ENCODE peak calls at places on chromosomes 2 and 18, in seven cellular contexts. E, F, V, K, W, L and Z are unnamed samples. For H3K27me3 and H3K4me1, the result is how much of the 10 kb centered on the place peaks cover.

GRCh38 chr18:59374112-59374511 is 15.0 kb upstream of the LMAN1 start:
- DNase-seq in E (no peak), F (no peak), V (no peak), K (no peak), W (no peak), L (no peak), Z (no peak)

GRCh38 chr2:121242976-121243375 is 42.0 kb downstream of the TFCP2L1 start:
- DNase-seq in E (no peak), F (no peak), V (no peak), K (no peak), W (no peak), L (peak), Z (no peak)

GRCh38 chr2:223036756-223037432 is 15.1 kb upstream of the KCNE4 start:
- DNase-seq in E (no peak), F (no peak), V (no peak), K (no peak), W (no peak), L (no peak), Z (no peak)

GRCh38 chr2:234957533-234958135 is 5.8 kb downstream of the SH3BP4 start:
- DNase-seq in E (no peak), F (no peak), V (no peak), K (no peak), W (no peak), L (peak), Z (no peak)

GRCh38 chr2:64797881-64798590 is 144.3 kb upstream of the SERTAD2 start:
- DNase-seq in E (no peak), F (no peak), V (no peak), K (no peak), W (no peak), L (no peak), Z (no peak)

GRCh38 chr2:236642584-236643291 is 73.1 kb downstream of the ACKR3 start:
- DNase-seq in E (peak), F (peak), V (no peak), K (no peak), W (peak), L (peak), Z (no peak)

GRCh38 chr2:217510790-217511291 is 492.0 kb downstream of the TNS1 start:
- DNase-seq in E (peak), F (no peak), V (no peak), K (peak), W (peak), L (no peak), Z (peak)

GRCh38 chr2:232529806-232530547 is 4.0 kb downstream of the CHRND start:
- DNase-seq in E (peak), F (peak), V (no peak), K (no peak), W (no peak), L (peak), Z (no peak)

GRCh38 chr2:62034715-62035114 is 129.2 kb downstream of the COMMD1 start:
- DNase-seq in E (no peak), F (no peak), V (no peak), K (no peak), W (no peak), L (no peak), Z (no peak)

GRCh38 chr2:156191547-156191946 is 141.0 kb downstream of the NR4A2 start:
- DNase-seq in E (no peak), F (no peak), V (no peak), K (no peak), W (no peak), L (no peak), Z (no peak)

GRCh38 chr2:58336416-58336815 is 95.3 kb upstream of the FANCL start:
- DNase-seq in E (no peak), F (no peak), V (no peak), K (no peak), W (no peak), L (no peak), Z (no peak)

GRCh38 chr2:6782523-6783061 is 83.1 kb downstream of the CMPK2 start:
- DNase-seq in E (no peak), F (no peak), V (no peak), K (no peak), W (no peak), L (peak), Z (no peak)

GRCh38 chr2:213161759-213162514 is 10.5 kb upstream of the IKZF2 start:
- DNase-seq in E (no peak), F (no peak), V (no peak), K (no peak), W (no peak), L (no peak), Z (no peak)

GRCh38 chr18:33802955-33803354 is 224.9 kb downstream of the ASXL3 start:
- DNase-seq in E (no peak), F (no peak), V (no peak), K (no peak), W (no peak), L (no peak), Z (no peak)

GRCh38 chr2:191347881-191348280 is 102.7 kb downstream of the MYO1B start:
- DNase-seq in E (no peak), F (no peak), V (no peak), K (no peak), W (no peak), L (no peak), Z (no peak)

GRCh38 chr2:111118455-111119003 is 2.2 kb upstream of the BCL2L11 start:
- DNase-seq in E (peak), F (peak), V (no peak), K (no peak), W (peak), L (peak), Z (no peak)

GRCh38 chr18:61893304-61893970 is 630 bp upstream of the RNF152 start:
- DNase-seq in E (peak), F (peak), V (no peak), K (peak), W (peak), L (peak), Z (no peak)

DNA sequence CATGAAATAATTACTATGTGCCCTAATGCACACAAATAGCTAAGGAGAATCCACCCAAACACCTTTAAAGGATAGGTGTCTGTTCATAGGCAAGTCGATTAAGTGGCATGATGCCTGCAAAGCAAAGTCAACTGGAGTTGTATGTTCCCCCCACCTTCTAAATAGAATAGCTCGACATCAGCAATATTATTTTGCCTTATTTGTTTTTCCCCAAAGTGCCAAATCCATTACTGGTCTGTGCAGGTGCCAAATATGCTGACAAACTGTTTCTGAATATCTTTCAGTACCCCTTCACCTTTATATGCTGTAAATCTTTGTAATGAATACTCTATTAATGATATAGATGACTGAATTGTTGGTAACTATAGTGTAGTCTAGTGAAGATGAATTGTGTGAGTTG is 8.9 kb downstream of the TBR1 start:
- DNase-seq in E (no peak), F (no peak), V (no peak), K (no peak), W (no peak), L (no peak), Z (no peak)
- H3K27me3 ChIP-seq in E (under half), F (under half), V (half or more), K (half or more), W (half or more), L (half or more), Z (under half)

GRCh38 chr2:123262856-123263255 is 762.2 kb upstream of the CNTNAP5 start:
- DNase-seq in E (no peak), F (no peak), V (no peak), K (no peak), W (no peak), L (no peak), Z (no peak)

DNA sequence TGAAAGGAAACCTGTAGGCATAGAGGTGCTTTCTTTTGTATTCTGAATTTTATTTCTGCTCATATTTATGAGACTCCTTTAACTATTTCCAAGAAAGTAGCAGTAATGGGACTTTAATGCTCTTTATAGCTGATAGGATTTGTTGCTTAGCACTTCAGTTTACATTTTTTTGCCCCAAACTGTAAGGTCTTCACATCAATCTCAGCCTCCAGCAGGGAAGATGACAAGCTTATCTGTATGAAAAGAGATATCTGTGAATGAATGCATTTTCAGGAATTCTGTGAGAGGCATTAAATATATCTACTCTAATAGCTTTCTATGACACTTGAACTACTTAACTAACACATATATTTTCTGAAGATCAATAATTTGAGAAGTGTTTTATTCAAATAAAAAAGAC is 766.2 kb upstream of the CNTNAP5 start:
- DNase-seq in E (no peak), F (no peak), V (no peak), K (no peak), W (no peak), L (no peak), Z (no peak)
- H3K4me3 ChIP-seq in E (no peak), F (no peak), V (no peak), K (no peak), W (no peak), L (no peak), Z (no peak)

DNA sequence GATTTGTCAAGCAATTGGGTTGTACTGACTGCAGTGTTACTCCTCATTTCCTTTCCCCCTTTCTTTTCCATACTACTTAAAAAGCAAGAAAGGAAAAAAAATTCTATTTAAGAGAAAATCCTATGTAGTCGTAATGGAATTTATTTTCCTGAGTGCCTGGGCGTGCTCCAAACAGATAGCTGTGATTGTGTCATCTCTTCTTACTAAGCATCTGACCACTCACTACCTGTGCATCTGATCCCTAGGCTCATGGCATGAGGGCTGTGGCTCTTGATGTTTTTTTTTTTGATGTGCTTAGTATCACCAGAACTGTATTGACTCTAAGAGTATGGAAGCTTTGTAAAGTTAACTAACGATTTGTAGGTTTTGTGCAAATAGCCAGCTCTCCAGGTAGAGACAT is 19.0 kb downstream of the CRIM1 start:
- DNase-seq in E (no peak), F (no peak), V (no peak), K (no peak), W (no peak), L (no peak), Z (no peak)
- H3K4me1 ChIP-seq in E (under half), F (half or more), V (under half), K (under half), W (under half), L (half or more), Z (half or more)

GRCh38 chr2:20670315-20671035 is 3.5 kb downstream of the GDF7 start:
- DNase-seq in E (peak), F (no peak), V (no peak), K (no peak), W (no peak), L (no peak), Z (no peak)
- H3K27me3 ChIP-seq in E (under half), F (under half), V (half or more), K (under half), W (under half), L (half or more), Z (under half)

GRCh38 chr2:177970670-177971454 is 101.7 kb downstream of the PDE11A start:
- DNase-seq in E (no peak), F (no peak), V (no peak), K (no peak), W (no peak), L (no peak), Z (no peak)

GRCh38 chr2:177972123-177972522 is 100.5 kb downstream of the PDE11A start:
- DNase-seq in E (no peak), F (no peak), V (no peak), K (no peak), W (no peak), L (no peak), Z (no peak)

DNA sequence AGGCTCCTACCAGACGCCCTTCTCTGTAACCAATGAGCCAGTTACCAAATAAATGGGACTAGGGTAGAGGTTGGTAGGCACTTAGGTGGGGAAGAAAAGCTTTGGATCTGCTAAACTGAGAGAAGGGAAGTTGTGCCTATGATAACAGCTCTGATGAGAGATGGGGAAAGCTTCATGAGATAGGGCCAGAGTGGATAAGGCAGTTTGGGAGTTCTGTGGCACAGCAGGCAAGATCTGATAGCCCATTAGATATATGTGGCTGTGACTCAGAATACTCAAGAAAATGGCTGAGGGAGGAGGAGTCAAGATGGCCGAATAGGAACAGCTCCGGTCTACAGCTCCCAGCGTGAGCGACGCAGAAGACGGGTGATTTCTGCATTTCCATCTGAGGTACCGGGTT is 99.8 kb downstream of the PDE11A start:
- DNase-seq in E (no peak), F (no peak), V (no peak), K (no peak), W (no peak), L (no peak), Z (peak)
- H3K4me3 ChIP-seq in E (no peak), F (no peak), V (no peak), K (no peak), W (no peak), L (no peak), Z (peak)

GRCh38 chr2:108587621-108588020 is 53.4 kb downstream of the LIMS1 start:
- DNase-seq in E (peak), F (peak), V (no peak), K (no peak), W (peak), L (no peak), Z (no peak)

GRCh38 chr2:108586631-108587030 is 52.4 kb downstream of the LIMS1 start:
- DNase-seq in E (no peak), F (no peak), V (no peak), K (no peak), W (peak), L (no peak), Z (no peak)

GRCh38 chr2:108589372-108589771 is 55.1 kb downstream of the LIMS1 start:
- DNase-seq in E (no peak), F (no peak), V (no peak), K (no peak), W (no peak), L (no peak), Z (no peak)

GRCh38 chr2:108589786-108590185 is 55.5 kb downstream of the LIMS1 start:
- DNase-seq in E (no peak), F (no peak), V (no peak), K (no peak), W (no peak), L (no peak), Z (no peak)

GRCh38 chr2:108588070-108588668 is 53.9 kb downstream of the LIMS1 start:
- DNase-seq in E (no peak), F (no peak), V (no peak), K (no peak), W (no peak), L (no peak), Z (no peak)
- H3K4me1 ChIP-seq in E (under half), F (half or more), V (under half), K (under half), W (under half), L (half or more), Z (under half)